ENCODE peak calls at places on chromosome 12, in four cellular contexts. One of them, this sample, is unnamed. For H3K4me1, the result is how much of the 10 kb centered on the place peaks cover.

GRCh38 chr12:124361074-124361965 is 66.4 kb downstream of the RFLNA start:
- DNase-seq in sigmoid colon: no peak
- DNase-seq in GM12878: no peak
- DNase-seq in ovary: no peak
- DNase-seq in this sample: no peak

GRCh38 chr12:126747530-126748149 is 1519.3 kb upstream of the TMEM132C start:
- DNase-seq in sigmoid colon: no peak
- DNase-seq in GM12878: no peak
- DNase-seq in ovary: no peak
- DNase-seq in this sample: no peak

GRCh38 chr12:57229634-57230380 is at the start of gene SHMT2:
- DNase-seq in sigmoid colon: peak
- DNase-seq in GM12878: peak
- DNase-seq in ovary: peak
- DNase-seq in this sample: peak

GRCh38 chr12:110590059-110590458 is 6.9 kb upstream of the PPTC7 start:
- DNase-seq in sigmoid colon: no peak
- DNase-seq in GM12878: no peak
- DNase-seq in ovary: no peak
- DNase-seq in this sample: no peak

GRCh38 chr12:1616233-1617066 is 12.6 kb upstream of the WNT5B start:
- DNase-seq in sigmoid colon: peak
- DNase-seq in GM12878: no peak
- DNase-seq in ovary: no peak
- DNase-seq in this sample: peak

GRCh38 chr12:121033625-121034349 is 5.3 kb downstream of the OASL start:
- DNase-seq in sigmoid colon: no peak
- DNase-seq in GM12878: peak
- DNase-seq in ovary: no peak
- DNase-seq in this sample: no peak

GRCh38 chr12:105234197-105234596 is 1.8 kb downstream of the APPL2 start:
- DNase-seq in sigmoid colon: no peak
- DNase-seq in GM12878: no peak
- DNase-seq in ovary: no peak
- DNase-seq in this sample: no peak

GRCh38 chr12:40063424-40063823 is 42.5 kb downstream of the SLC2A13 start:
- DNase-seq in sigmoid colon: no peak
- DNase-seq in GM12878: no peak
- DNase-seq in ovary: no peak
- DNase-seq in this sample: no peak

GRCh38 chr12:65430571-65431306 is 152.3 kb downstream of the MSRB3 start:
- DNase-seq in sigmoid colon: no peak
- DNase-seq in GM12878: no peak
- DNase-seq in ovary: no peak
- DNase-seq in this sample: no peak

GRCh38 chr12:75505706-75506312 is 5.6 kb downstream of the KRR1 start:
- DNase-seq in sigmoid colon: no peak
- DNase-seq in GM12878: no peak
- DNase-seq in ovary: no peak
- DNase-seq in this sample: no peak

GRCh38 chr12:52924764-52925716 is 20.2 kb upstream of the KRT8 start:
- DNase-seq in sigmoid colon: no peak
- DNase-seq in GM12878: no peak
- DNase-seq in ovary: no peak
- DNase-seq in this sample: no peak

GRCh38 chr12:106133136-106134087 is 5.3 kb downstream of the NUAK1 start:
- DNase-seq in sigmoid colon: no peak
- DNase-seq in GM12878: no peak
- DNase-seq in ovary: no peak
- DNase-seq in this sample: no peak

GRCh38 chr12:132277961-132278360 is 51.4 kb downstream of the GALNT9 start:
- DNase-seq in sigmoid colon: no peak
- DNase-seq in GM12878: no peak
- DNase-seq in ovary: no peak
- DNase-seq in this sample: no peak

GRCh38 chr12:124917841-124918621 is 3.6 kb upstream of the UBC start:
- DNase-seq in sigmoid colon: peak
- DNase-seq in GM12878: no peak
- DNase-seq in ovary: no peak
- DNase-seq in this sample: peak

GRCh38 chr12:70852416-70853150 is 68.0 kb downstream of the PTPRR start:
- DNase-seq in sigmoid colon: no peak
- DNase-seq in GM12878: no peak
- DNase-seq in ovary: no peak
- DNase-seq in this sample: no peak

GRCh38 chr12:92561543-92561899 is 141.3 kb upstream of the PLEKHG7 start:
- DNase-seq in sigmoid colon: peak
- DNase-seq in GM12878: no peak
- DNase-seq in ovary: peak
- DNase-seq in this sample: peak

GRCh38 chr12:53825246-53826081 is 73.7 kb upstream of the CISTR start:
- DNase-seq in sigmoid colon: no peak
- DNase-seq in GM12878: no peak
- DNase-seq in ovary: no peak
- DNase-seq in this sample: no peak

GRCh38 chr12:30197392-30198047 is 413.8 kb upstream of the TMTC1 start:
- DNase-seq in sigmoid colon: no peak
- DNase-seq in GM12878: no peak
- DNase-seq in ovary: no peak
- DNase-seq in this sample: no peak

GRCh38 chr12:43882578-43883178 is 46.8 kb downstream of the TMEM117 start:
- DNase-seq in sigmoid colon: no peak
- DNase-seq in GM12878: peak
- DNase-seq in ovary: no peak
- DNase-seq in this sample: no peak

GRCh38 chr12:77608157-77608755 is 222.4 kb upstream of the NAV3 start:
- DNase-seq in sigmoid colon: no peak
- DNase-seq in GM12878: no peak
- DNase-seq in ovary: no peak
- DNase-seq in this sample: no peak

GRCh38 chr12:124504273-124505000 is 63.0 kb downstream of the NCOR2 start:
- DNase-seq in sigmoid colon: no peak
- DNase-seq in GM12878: no peak
- DNase-seq in ovary: no peak
- DNase-seq in this sample: no peak

GRCh38 chr12:27207626-27208413 is 36.3 kb upstream of the STK38L start:
- DNase-seq in sigmoid colon: no peak
- DNase-seq in GM12878: peak
- DNase-seq in ovary: no peak
- DNase-seq in this sample: no peak

GRCh38 chr12:64190140-64190539 is 32.0 kb downstream of the KICS2 start:
- DNase-seq in sigmoid colon: no peak
- DNase-seq in GM12878: no peak
- DNase-seq in ovary: no peak
- DNase-seq in this sample: no peak

GRCh38 chr12:113774526-113774925 is 191.6 kb downstream of the RBM19 start:
- DNase-seq in sigmoid colon: no peak
- DNase-seq in GM12878: no peak
- DNase-seq in ovary: no peak
- DNase-seq in this sample: no peak

GRCh38 chr12:67425394-67425793 is 156.2 kb downstream of the CAND1 start:
- DNase-seq in sigmoid colon: no peak
- DNase-seq in GM12878: no peak
- DNase-seq in ovary: no peak
- DNase-seq in this sample: no peak

GRCh38 chr12:28216016-28216415 is 25.8 kb downstream of the CCDC91 start:
- DNase-seq in sigmoid colon: no peak
- DNase-seq in GM12878: no peak
- DNase-seq in ovary: no peak
- DNase-seq in this sample: no peak

GRCh38 chr12:6276247-6276887 is 34.1 kb upstream of the PLEKHG6 start:
- DNase-seq in sigmoid colon: peak
- DNase-seq in GM12878: no peak
- DNase-seq in ovary: no peak
- DNase-seq in this sample: no peak

GRCh38 chr12:111405856-111406473 is at the start of gene SH2B3:
- DNase-seq in sigmoid colon: no peak
- DNase-seq in GM12878: no peak
- DNase-seq in ovary: no peak
- DNase-seq in this sample: no peak

GRCh38 chr12:45076417-45077031 is 25.6 kb upstream of the DBX2 start:
- DNase-seq in sigmoid colon: no peak
- DNase-seq in GM12878: no peak
- DNase-seq in ovary: no peak
- DNase-seq in this sample: no peak

GRCh38 chr12:21776242-21776641 is 1.7 kb upstream of the KCNJ8 start:
- DNase-seq in sigmoid colon: no peak
- DNase-seq in GM12878: no peak
- DNase-seq in ovary: no peak
- DNase-seq in this sample: no peak

GRCh38 chr12:21773799-21774198 is 707 bp downstream of the KCNJ8 start:
- DNase-seq in sigmoid colon: no peak
- DNase-seq in GM12878: no peak
- DNase-seq in ovary: no peak
- DNase-seq in this sample: no peak

GRCh38 chr12:21773263-21773741 is 1.2 kb downstream of the KCNJ8 start:
- DNase-seq in sigmoid colon: peak
- DNase-seq in GM12878: no peak
- DNase-seq in ovary: peak
- DNase-seq in this sample: no peak

GRCh38 chr12:21774358-21775129 is at the start of gene KCNJ8:
- DNase-seq in sigmoid colon: peak
- DNase-seq in GM12878: no peak
- DNase-seq in ovary: peak
- DNase-seq in this sample: no peak

GRCh38 chr12:21775130-21775920 is 819 bp upstream of the KCNJ8 start:
- DNase-seq in sigmoid colon: no peak
- DNase-seq in GM12878: no peak
- DNase-seq in ovary: peak
- DNase-seq in this sample: no peak
- TF ChIP-seq POLR2A in sigmoid colon: no peak
- TF ChIP-seq POLR2A in GM12878: no peak
- TF ChIP-seq POLR2A in ovary: no peak
- TF ChIP-seq POLR2A in this sample: no peak

GRCh38 chr12:22416831-22417230 is 82.3 kb upstream of the ST8SIA1 start:
- DNase-seq in sigmoid colon: no peak
- DNase-seq in GM12878: no peak
- DNase-seq in ovary: no peak
- DNase-seq in this sample: no peak
- H3K4me1 ChIP-seq in sigmoid colon: under half
- H3K4me1 ChIP-seq in GM12878: under half
- H3K4me1 ChIP-seq in ovary: under half
- H3K4me1 ChIP-seq in this sample: under half

GRCh38 chr12:78725951-78726550 is 138.5 kb upstream of the SYT1 start:
- DNase-seq in sigmoid colon: no peak
- DNase-seq in GM12878: no peak
- DNase-seq in ovary: no peak
- DNase-seq in this sample: no peak
- H3K4me3 ChIP-seq in sigmoid colon: no peak
- H3K4me3 ChIP-seq in GM12878: no peak
- H3K4me3 ChIP-seq in ovary: no peak
- H3K4me3 ChIP-seq in this sample: no peak

DNA sequence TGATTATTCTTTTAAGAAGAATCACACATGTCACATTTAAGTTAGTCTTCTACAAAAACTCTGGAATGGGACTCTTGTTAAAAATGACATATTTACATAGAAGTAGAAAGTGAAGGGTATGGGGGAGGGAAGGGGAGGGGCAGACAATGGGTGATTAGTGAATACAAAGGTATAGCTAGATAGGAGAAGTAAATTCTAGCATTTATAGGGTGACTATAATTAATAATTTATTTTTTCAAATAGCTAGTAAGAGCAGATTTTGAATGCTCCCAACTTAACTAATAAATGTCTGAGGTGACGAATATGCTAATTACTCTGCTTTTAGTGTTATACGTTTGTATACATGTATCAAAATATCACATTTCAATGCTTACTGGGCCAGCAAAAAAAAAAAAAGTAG is 59.4 kb downstream of the BLTP3B start:
- DNase-seq in sigmoid colon: no peak
- DNase-seq in GM12878: no peak
- DNase-seq in ovary: no peak
- DNase-seq in this sample: no peak
- TF ChIP-seq POLR2A in sigmoid colon: no peak
- TF ChIP-seq POLR2A in GM12878: no peak
- TF ChIP-seq POLR2A in ovary: no peak
- TF ChIP-seq POLR2A in this sample: no peak

DNA sequence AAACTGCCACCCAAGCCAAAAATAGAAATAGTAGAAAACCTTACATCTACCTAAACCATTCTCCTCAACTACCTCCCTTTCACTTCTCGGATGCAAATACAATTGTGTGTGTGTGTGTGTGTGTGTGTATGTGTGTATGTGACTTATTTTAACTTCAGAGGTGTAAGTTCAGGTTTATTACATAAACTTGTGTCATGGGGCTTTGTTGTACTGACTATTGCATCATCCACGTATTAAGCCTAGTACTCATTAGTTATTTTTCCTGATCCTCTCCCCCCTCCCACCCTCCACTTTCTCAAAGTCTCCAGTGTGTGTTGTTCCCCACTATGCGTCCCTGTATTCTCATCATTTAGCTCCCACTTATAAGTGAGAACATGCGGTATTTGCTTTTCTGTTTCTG is 592.5 kb upstream of the ATP2B1 start:
- DNase-seq in sigmoid colon: no peak
- DNase-seq in GM12878: no peak
- DNase-seq in ovary: no peak
- DNase-seq in this sample: no peak
- H3K4me1 ChIP-seq in sigmoid colon: under half
- H3K4me1 ChIP-seq in GM12878: under half
- H3K4me1 ChIP-seq in ovary: under half
- H3K4me1 ChIP-seq in this sample: under half

GRCh38 chr12:103827800-103828440 is 13.1 kb downstream of the NT5DC3 start:
- DNase-seq in sigmoid colon: no peak
- DNase-seq in GM12878: no peak
- DNase-seq in ovary: no peak
- DNase-seq in this sample: no peak
- H3K4me3 ChIP-seq in sigmoid colon: no peak
- H3K4me3 ChIP-seq in GM12878: no peak
- H3K4me3 ChIP-seq in ovary: no peak
- H3K4me3 ChIP-seq in this sample: no peak

GRCh38 chr12:49843871-49844437 is 1.0 kb upstream of the BCDIN3D start:
- DNase-seq in sigmoid colon: no peak
- DNase-seq in GM12878: no peak
- DNase-seq in ovary: no peak
- DNase-seq in this sample: peak

GRCh38 chr12:49846033-49846432 is 3.1 kb upstream of the BCDIN3D start:
- DNase-seq in sigmoid colon: no peak
- DNase-seq in GM12878: no peak
- DNase-seq in ovary: no peak
- DNase-seq in this sample: no peak

GRCh38 chr12:49838973-49839633 is 3.8 kb downstream of the BCDIN3D start:
- DNase-seq in sigmoid colon: no peak
- DNase-seq in GM12878: no peak
- DNase-seq in ovary: no peak
- DNase-seq in this sample: no peak

GRCh38 chr12:49843411-49843810 is 505 bp upstream of the BCDIN3D start:
- DNase-seq in sigmoid colon: no peak
- DNase-seq in GM12878: no peak
- DNase-seq in ovary: no peak
- DNase-seq in this sample: peak

GRCh38 chr12:49842519-49843352 is at the start of gene BCDIN3D:
- DNase-seq in sigmoid colon: peak
- DNase-seq in GM12878: peak
- DNase-seq in ovary: peak
- DNase-seq in this sample: peak
- TF ChIP-seq POLR2A in sigmoid colon: peak
- TF ChIP-seq POLR2A in GM12878: peak
- TF ChIP-seq POLR2A in ovary: peak
- TF ChIP-seq POLR2A in this sample: peak